ENCODE peak calls at places on chromosomes 1 and 21, in eight cellular contexts. One of them, this sample, is unnamed.

GRCh38 chr21:43835861-43836260 is 29.2 kb upstream of the AGPAT3 start:
- DNase-seq in body of pancreas: no peak
- DNase-seq in stomach: no peak
- DNase-seq in CD8-positive, alpha-beta T cell: no peak
- DNase-seq in astrocyte: no peak
- DNase-seq in heart right ventricle: no peak
- DNase-seq in uterus: no peak
- DNase-seq in dorsolateral prefrontal cortex: no peak
- DNase-seq in this sample: no peak

GRCh38 chr1:41626616-41627375 is 142.3 kb upstream of the EDN2 start:
- DNase-seq in CD8-positive, alpha-beta T cell: no peak
- DNase-seq in astrocyte: peak; percentile 46
- DNase-seq in dorsolateral prefrontal cortex: no peak
- DNase-seq in heart right ventricle: no peak
- DNase-seq in stomach: no peak
- DNase-seq in body of pancreas: peak; percentile 11
- DNase-seq in uterus: no peak
- DNase-seq in this sample: no peak

GRCh38 chr1:201826830-201827229 is 2.1 kb upstream of the IPO9 start:
- DNase-seq in astrocyte: peak; percentile 36
- DNase-seq in CD8-positive, alpha-beta T cell: no peak
- DNase-seq in dorsolateral prefrontal cortex: no peak
- DNase-seq in body of pancreas: no peak
- DNase-seq in stomach: no peak
- DNase-seq in heart right ventricle: no peak
- DNase-seq in uterus: no peak
- DNase-seq in this sample: no peak

GRCh38 chr1:205451202-205451601 is 4.6 kb downstream of the BLACAT1 start:
- DNase-seq in CD8-positive, alpha-beta T cell: no peak
- DNase-seq in astrocyte: no peak
- DNase-seq in stomach: no peak
- DNase-seq in dorsolateral prefrontal cortex: no peak
- DNase-seq in uterus: no peak
- DNase-seq in body of pancreas: no peak
- DNase-seq in heart right ventricle: no peak
- DNase-seq in this sample: no peak

GRCh38 chr1:161784963-161785362 is 18.8 kb downstream of the ATF6 start:
- DNase-seq in stomach: no peak
- DNase-seq in CD8-positive, alpha-beta T cell: no peak
- DNase-seq in astrocyte: no peak
- DNase-seq in uterus: no peak
- DNase-seq in heart right ventricle: no peak
- DNase-seq in body of pancreas: no peak
- DNase-seq in dorsolateral prefrontal cortex: no peak
- DNase-seq in this sample: no peak

GRCh38 chr1:49098866-49099265 is 322.2 kb upstream of the BEND5 start:
- DNase-seq in dorsolateral prefrontal cortex: no peak
- DNase-seq in astrocyte: no peak
- DNase-seq in stomach: no peak
- DNase-seq in uterus: no peak
- DNase-seq in heart right ventricle: no peak
- DNase-seq in body of pancreas: no peak
- DNase-seq in CD8-positive, alpha-beta T cell: no peak
- DNase-seq in this sample: no peak

GRCh38 chr21:41866274-41866809 is 12.8 kb downstream of the PRDM15 start:
- DNase-seq in uterus: no peak
- DNase-seq in astrocyte: no peak
- DNase-seq in body of pancreas: peak; percentile 53
- DNase-seq in stomach: peak; percentile 44
- DNase-seq in heart right ventricle: no peak
- DNase-seq in CD8-positive, alpha-beta T cell: no peak
- DNase-seq in dorsolateral prefrontal cortex: no peak
- DNase-seq in this sample: no peak

GRCh38 chr1:145916745-145917144 is 1.8 kb downstream of the PEX11B start:
- DNase-seq in stomach: no peak
- DNase-seq in heart right ventricle: no peak
- DNase-seq in body of pancreas: no peak
- DNase-seq in dorsolateral prefrontal cortex: no peak
- DNase-seq in CD8-positive, alpha-beta T cell: no peak
- DNase-seq in astrocyte: peak; percentile 5
- DNase-seq in uterus: no peak
- DNase-seq in this sample: no peak

GRCh38 chr1:82177190-82177589 is 376.5 kb downstream of the ADGRL2 start:
- DNase-seq in body of pancreas: no peak
- DNase-seq in CD8-positive, alpha-beta T cell: no peak
- DNase-seq in dorsolateral prefrontal cortex: no peak
- DNase-seq in uterus: no peak
- DNase-seq in stomach: no peak
- DNase-seq in heart right ventricle: no peak
- DNase-seq in astrocyte: peak; percentile 48
- DNase-seq in this sample: no peak

GRCh38 chr1:166627583-166627982 is 211.7 kb upstream of the POGK start:
- DNase-seq in astrocyte: no peak
- DNase-seq in uterus: no peak
- DNase-seq in heart right ventricle: no peak
- DNase-seq in body of pancreas: no peak
- DNase-seq in dorsolateral prefrontal cortex: no peak
- DNase-seq in stomach: no peak
- DNase-seq in CD8-positive, alpha-beta T cell: no peak
- DNase-seq in this sample: no peak
- TF ChIP-seq CTCF in astrocyte: no peak
- TF ChIP-seq CTCF in uterus: no peak
- TF ChIP-seq CTCF in heart right ventricle: no peak
- TF ChIP-seq CTCF in body of pancreas: no peak
- TF ChIP-seq CTCF in dorsolateral prefrontal cortex: no peak
- TF ChIP-seq CTCF in stomach: no peak
- TF ChIP-seq CTCF in CD8-positive, alpha-beta T cell: no peak
- TF ChIP-seq CTCF in this sample: no peak

GRCh38 chr1:95699274-95699953 is 465.4 kb downstream of the RWDD3 start:
- DNase-seq in astrocyte: no peak
- DNase-seq in stomach: no peak
- DNase-seq in uterus: no peak
- DNase-seq in body of pancreas: no peak
- DNase-seq in heart right ventricle: no peak
- DNase-seq in dorsolateral prefrontal cortex: no peak
- DNase-seq in CD8-positive, alpha-beta T cell: no peak
- DNase-seq in this sample: no peak
- H3K27ac ChIP-seq in astrocyte: no peak overlapping the region
- H3K27ac ChIP-seq in stomach: no peak overlapping the region
- H3K27ac ChIP-seq in uterus: no peak overlapping the region
- H3K27ac ChIP-seq in body of pancreas: no peak overlapping the region
- H3K27ac ChIP-seq in heart right ventricle: no peak overlapping the region
- H3K27ac ChIP-seq in dorsolateral prefrontal cortex: no peak overlapping the region
- H3K27ac ChIP-seq in CD8-positive, alpha-beta T cell: no peak overlapping the region
- H3K27ac ChIP-seq in this sample: no peak overlapping the region

DNA sequence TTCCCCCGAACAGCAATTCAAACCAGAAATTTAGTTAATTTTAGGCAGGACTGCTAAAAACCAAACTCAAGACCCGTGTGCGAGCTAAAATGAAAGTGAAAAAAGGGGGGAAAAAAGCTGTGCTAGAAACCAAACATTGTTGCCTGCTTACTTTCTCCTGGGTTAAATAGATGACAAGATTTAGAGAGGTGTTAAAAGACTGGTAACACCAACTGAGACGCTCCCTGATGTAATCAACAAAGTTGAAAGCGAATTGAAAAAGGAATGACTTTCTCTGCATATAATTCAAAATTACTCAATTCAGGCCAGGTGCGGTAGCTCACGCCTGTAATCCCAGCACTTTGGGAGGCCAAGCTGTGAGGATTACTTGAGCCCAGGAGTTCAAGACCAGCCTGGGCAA is 6.8 kb downstream of the CDCA8 start:
- DNase-seq in stomach: no peak
- DNase-seq in heart right ventricle: no peak
- DNase-seq in uterus: no peak
- DNase-seq in body of pancreas: no peak
- DNase-seq in dorsolateral prefrontal cortex: no peak
- DNase-seq in astrocyte: no peak
- DNase-seq in CD8-positive, alpha-beta T cell: no peak
- DNase-seq in this sample: no peak
- H3K4me3 ChIP-seq in stomach: no peak overlapping the region
- H3K4me3 ChIP-seq in heart right ventricle: no peak overlapping the region
- H3K4me3 ChIP-seq in uterus: no peak overlapping the region
- H3K4me3 ChIP-seq in body of pancreas: no peak overlapping the region
- H3K4me3 ChIP-seq in dorsolateral prefrontal cortex: no peak overlapping the region
- H3K4me3 ChIP-seq in astrocyte: no peak overlapping the region
- H3K4me3 ChIP-seq in CD8-positive, alpha-beta T cell: no peak overlapping the region
- H3K4me3 ChIP-seq in this sample: no peak overlapping the region

GRCh38 chr1:54818461-54819194 is 17.5 kb upstream of the TTC22 start:
- DNase-seq in CD8-positive, alpha-beta T cell: no peak
- DNase-seq in body of pancreas: no peak
- DNase-seq in heart right ventricle: no peak
- DNase-seq in dorsolateral prefrontal cortex: no peak
- DNase-seq in astrocyte: no peak
- DNase-seq in stomach: peak; percentile 4
- DNase-seq in uterus: no peak
- DNase-seq in this sample: no peak

GRCh38 chr1:54816951-54817350 is 15.8 kb upstream of the TTC22 start:
- DNase-seq in dorsolateral prefrontal cortex: no peak
- DNase-seq in body of pancreas: no peak
- DNase-seq in CD8-positive, alpha-beta T cell: no peak
- DNase-seq in heart right ventricle: no peak
- DNase-seq in astrocyte: no peak
- DNase-seq in stomach: peak; percentile 11
- DNase-seq in uterus: no peak
- DNase-seq in this sample: no peak

GRCh38 chr1:54816130-54816529 is 15.0 kb upstream of the TTC22 start:
- DNase-seq in stomach: peak; percentile 15
- DNase-seq in heart right ventricle: no peak
- DNase-seq in body of pancreas: no peak
- DNase-seq in uterus: no peak
- DNase-seq in CD8-positive, alpha-beta T cell: no peak
- DNase-seq in astrocyte: no peak
- DNase-seq in dorsolateral prefrontal cortex: no peak
- DNase-seq in this sample: no peak

GRCh38 chr1:54819733-54820132 is 18.6 kb upstream of the TTC22 start:
- DNase-seq in astrocyte: no peak
- DNase-seq in stomach: no peak
- DNase-seq in heart right ventricle: no peak
- DNase-seq in dorsolateral prefrontal cortex: no peak
- DNase-seq in body of pancreas: no peak
- DNase-seq in CD8-positive, alpha-beta T cell: no peak
- DNase-seq in uterus: no peak
- DNase-seq in this sample: no peak

GRCh38 chr1:54819195-54819536 is 18.0 kb upstream of the TTC22 start:
- DNase-seq in CD8-positive, alpha-beta T cell: no peak
- DNase-seq in body of pancreas: no peak
- DNase-seq in stomach: no peak
- DNase-seq in heart right ventricle: no peak
- DNase-seq in dorsolateral prefrontal cortex: no peak
- DNase-seq in uterus: no peak
- DNase-seq in astrocyte: no peak
- DNase-seq in this sample: no peak
- TF ChIP-seq CTCF in CD8-positive, alpha-beta T cell: no peak
- TF ChIP-seq CTCF in body of pancreas: no peak
- TF ChIP-seq CTCF in stomach: no peak
- TF ChIP-seq CTCF in heart right ventricle: no peak
- TF ChIP-seq CTCF in dorsolateral prefrontal cortex: no peak
- TF ChIP-seq CTCF in uterus: no peak
- TF ChIP-seq CTCF in astrocyte: no peak
- TF ChIP-seq CTCF in this sample: no peak

GRCh38 chr1:110341872-110342331 is 2.7 kb downstream of the RBM15 start:
- DNase-seq in dorsolateral prefrontal cortex: no peak
- DNase-seq in uterus: no peak
- DNase-seq in stomach: no peak
- DNase-seq in CD8-positive, alpha-beta T cell: no peak
- DNase-seq in body of pancreas: no peak
- DNase-seq in heart right ventricle: no peak
- DNase-seq in astrocyte: no peak
- DNase-seq in this sample: no peak

GRCh38 chr1:110343249-110343648 is 4.1 kb downstream of the RBM15 start:
- DNase-seq in CD8-positive, alpha-beta T cell: no peak
- DNase-seq in uterus: no peak
- DNase-seq in stomach: no peak
- DNase-seq in body of pancreas: no peak
- DNase-seq in dorsolateral prefrontal cortex: no peak
- DNase-seq in heart right ventricle: no peak
- DNase-seq in astrocyte: no peak
- DNase-seq in this sample: no peak

GRCh38 chr1:110345480-110345879 is 6.3 kb downstream of the RBM15 start:
- DNase-seq in heart right ventricle: no peak
- DNase-seq in dorsolateral prefrontal cortex: no peak
- DNase-seq in uterus: no peak
- DNase-seq in stomach: no peak
- DNase-seq in body of pancreas: no peak
- DNase-seq in astrocyte: no peak
- DNase-seq in CD8-positive, alpha-beta T cell: no peak
- DNase-seq in this sample: no peak

GRCh38 chr1:110346690-110347089 is 7.5 kb downstream of the RBM15 start:
- DNase-seq in dorsolateral prefrontal cortex: no peak
- DNase-seq in body of pancreas: no peak
- DNase-seq in heart right ventricle: no peak
- DNase-seq in astrocyte: no peak
- DNase-seq in stomach: no peak
- DNase-seq in uterus: no peak
- DNase-seq in CD8-positive, alpha-beta T cell: no peak
- DNase-seq in this sample: no peak

GRCh38 chr1:110344152-110344551 is 5.0 kb downstream of the RBM15 start:
- DNase-seq in heart right ventricle: no peak
- DNase-seq in astrocyte: no peak
- DNase-seq in stomach: no peak
- DNase-seq in uterus: no peak
- DNase-seq in body of pancreas: no peak
- DNase-seq in CD8-positive, alpha-beta T cell: no peak
- DNase-seq in dorsolateral prefrontal cortex: no peak
- DNase-seq in this sample: no peak
- H3K27ac ChIP-seq in heart right ventricle: no peak overlapping the region
- H3K27ac ChIP-seq in astrocyte: no peak overlapping the region
- H3K27ac ChIP-seq in stomach: no peak overlapping the region
- H3K27ac ChIP-seq in uterus: no peak overlapping the region
- H3K27ac ChIP-seq in body of pancreas: no peak overlapping the region
- H3K27ac ChIP-seq in CD8-positive, alpha-beta T cell: no peak overlapping the region
- H3K27ac ChIP-seq in dorsolateral prefrontal cortex: no peak overlapping the region
- H3K27ac ChIP-seq in this sample: no peak overlapping the region

GRCh38 chr1:1332774-1333480 is 1.8 kb downstream of the TAS1R3 start:
- DNase-seq in uterus: no peak
- DNase-seq in stomach: peak; percentile 80
- DNase-seq in body of pancreas: no peak
- DNase-seq in dorsolateral prefrontal cortex: no peak
- DNase-seq in heart right ventricle: no peak
- DNase-seq in astrocyte: no peak
- DNase-seq in CD8-positive, alpha-beta T cell: no peak
- DNase-seq in this sample: no peak
- H3K4me3 ChIP-seq in uterus: no peak overlapping the region
- H3K4me3 ChIP-seq in stomach: no peak overlapping the region
- H3K4me3 ChIP-seq in body of pancreas: no peak overlapping the region
- H3K4me3 ChIP-seq in dorsolateral prefrontal cortex: no peak overlapping the region
- H3K4me3 ChIP-seq in heart right ventricle: no peak overlapping the region
- H3K4me3 ChIP-seq in astrocyte: no peak overlapping the region
- H3K4me3 ChIP-seq in CD8-positive, alpha-beta T cell: no peak overlapping the region
- H3K4me3 ChIP-seq in this sample: no peak overlapping the region

This sample was measured in coronary artery.